ENCODE peak calls at places on chromosomes 3 and 15, in eight cellular contexts. Z, F, B, X, I, Y, J and O are unnamed samples.

GRCh38 chr3:122560680-122561079 is 3.4 kb downstream of the PARP9 start:
- DNase-seq in Z (peak; percentile 53), F (peak; percentile 45), B (peak; percentile 36), X (no peak), I (peak; percentile 64), Y (peak; percentile 84), J (peak; percentile 23), O (peak; percentile 90)

GRCh38 chr15:74783072-74783807 is 1.4 kb downstream of the CSK start:
- DNase-seq in Z (peak; percentile 67), F (no peak), B (no peak), X (no peak), I (peak; percentile 39), Y (peak; percentile 45), J (no peak), O (peak; percentile 55)

GRCh38 chr15:90047956-90048575 is 46.9 kb downstream of the ZNF710 start:
- DNase-seq in Z (no peak), F (peak; percentile 91), B (no peak), X (no peak), I (no peak), Y (no peak), J (no peak), O (no peak)

GRCh38 chr3:196499061-196499460 is 4.5 kb downstream of the RNF168 start:
- DNase-seq in Z (no peak), F (no peak), B (no peak), X (no peak), I (peak; percentile 38), Y (no peak), J (no peak), O (no peak)

GRCh38 chr3:24490151-24490550 is 4.5 kb downstream of the THRB start:
- DNase-seq in Z (no peak), F (no peak), B (no peak), X (no peak), I (no peak), Y (no peak), J (no peak), O (no peak)

GRCh38 chr3:162740941-162741596 is 1244.5 kb downstream of the OTOL1 start:
- DNase-seq in Z (no peak), F (no peak), B (no peak), X (no peak), I (no peak), Y (no peak), J (no peak), O (no peak)

GRCh38 chr3:59818033-59818936 is 768.5 kb upstream of the CFAP20DC start:
- DNase-seq in Z (peak; percentile 64), F (peak; percentile 66), B (no peak), X (no peak), I (peak; percentile 93), Y (peak; percentile 88), J (peak; percentile 47), O (peak; percentile 41)

GRCh38 chr3:41716391-41716910 is 245.5 kb downstream of the ULK4 start:
- DNase-seq in Z (peak; percentile 6), F (peak; percentile 33), B (no peak), X (no peak), I (peak; percentile 39), Y (no peak), J (no peak), O (peak; percentile 6)

GRCh38 chr3:46850468-46850780 is 12.8 kb downstream of the MYL3 start:
- DNase-seq in Z (no peak), F (no peak), B (no peak), X (no peak), I (no peak), Y (no peak), J (no peak), O (no peak)

GRCh38 chr3:127887321-127887720 is 27.7 kb upstream of the KBTBD12 start:
- DNase-seq in Z (no peak), F (no peak), B (no peak), X (no peak), I (no peak), Y (no peak), J (no peak), O (no peak)

GRCh38 chr3:49807427-49808114 is 4.5 kb downstream of the INKA1 start:
- DNase-seq in Z (peak; percentile 55), F (no peak), B (no peak), X (no peak), I (no peak), Y (no peak), J (no peak), O (no peak)

GRCh38 chr3:41357271-41357670 is 158.0 kb downstream of the CTNNB1 start:
- DNase-seq in Z (no peak), F (no peak), B (no peak), X (no peak), I (no peak), Y (no peak), J (peak; percentile 11), O (no peak)

GRCh38 chr3:164465172-164465571 is 613.1 kb downstream of the SI start:
- DNase-seq in Z (no peak), F (no peak), B (no peak), X (no peak), I (peak; percentile 73), Y (no peak), J (no peak), O (no peak)

GRCh38 chr15:20295238-20295811 is 246.3 kb downstream of the GOLGA6L6 start:
- DNase-seq in Z (no peak), F (no peak), B (no peak), X (no peak), I (no peak), Y (no peak), J (no peak), O (no peak)

GRCh38 chr15:76625267-76625666 is 279.9 kb downstream of the SCAPER start:
- DNase-seq in Z (no peak), F (no peak), B (no peak), X (no peak), I (no peak), Y (no peak), J (no peak), O (no peak)